ENCODE peak calls at places on chromosomes 4 and X, in nine cellular contexts. One of them, this sample, is unnamed. For H3K9me3 and H3K4me1, the result is how much of the 10 kb centered on the place peaks cover.

GRCh38 chr4:56786955-56787354 is 34.5 kb downstream of the SPINK2 start:
- DNase-seq in MM.1S: no peak
- DNase-seq in cardiac muscle cell: peak
- DNase-seq in lower lobe of right lung: peak
- DNase-seq in esophagus muscularis mucosa: no peak
- DNase-seq in vagina: no peak
- DNase-seq in stomach: peak
- DNase-seq in uterus: peak
- DNase-seq in adrenal gland: peak
- DNase-seq in this sample: no peak

GRCh38 chr4:44629280-44629866 is 22.1 kb downstream of the YIPF7 start:
- DNase-seq in esophagus muscularis mucosa: no peak
- DNase-seq in cardiac muscle cell: peak
- DNase-seq in stomach: no peak
- DNase-seq in lower lobe of right lung: no peak
- DNase-seq in MM.1S: peak
- DNase-seq in adrenal gland: peak
- DNase-seq in vagina: no peak
- DNase-seq in uterus: no peak
- DNase-seq in this sample: no peak

GRCh38 chr4:32775049-32775448 is 2054.9 kb downstream of the PCDH7 start:
- DNase-seq in uterus: no peak
- DNase-seq in vagina: no peak
- DNase-seq in MM.1S: no peak
- DNase-seq in adrenal gland: no peak
- DNase-seq in stomach: no peak
- DNase-seq in cardiac muscle cell: peak
- DNase-seq in lower lobe of right lung: no peak
- DNase-seq in esophagus muscularis mucosa: no peak
- DNase-seq in this sample: no peak

GRCh38 chr4:136864580-136865185 is 667.6 kb downstream of the PCDH18 start:
- DNase-seq in esophagus muscularis mucosa: no peak
- DNase-seq in MM.1S: peak
- DNase-seq in cardiac muscle cell: peak
- DNase-seq in uterus: no peak
- DNase-seq in stomach: no peak
- DNase-seq in lower lobe of right lung: no peak
- DNase-seq in adrenal gland: peak
- DNase-seq in vagina: no peak
- DNase-seq in this sample: no peak

GRCh38 chrX:47384502-47384901 is 14.1 kb downstream of the ZNF157 start:
- DNase-seq in esophagus muscularis mucosa: no peak
- DNase-seq in cardiac muscle cell: peak
- DNase-seq in vagina: no peak
- DNase-seq in adrenal gland: peak
- DNase-seq in lower lobe of right lung: peak
- DNase-seq in MM.1S: peak
- DNase-seq in uterus: peak
- DNase-seq in stomach: peak
- DNase-seq in this sample: peak

GRCh38 chrX:31603411-31604120 is 531.7 kb upstream of the FTHL17 start:
- DNase-seq in vagina: no peak
- DNase-seq in lower lobe of right lung: no peak
- DNase-seq in cardiac muscle cell: peak
- DNase-seq in esophagus muscularis mucosa: no peak
- DNase-seq in adrenal gland: no peak
- DNase-seq in uterus: no peak
- DNase-seq in stomach: no peak
- DNase-seq in MM.1S: no peak
- DNase-seq in this sample: no peak

GRCh38 chr4:53490965-53491622 is 100.2 kb downstream of the LNX1 start:
- DNase-seq in lower lobe of right lung: no peak
- DNase-seq in uterus: peak
- DNase-seq in MM.1S: peak
- DNase-seq in esophagus muscularis mucosa: no peak
- DNase-seq in stomach: peak
- DNase-seq in vagina: no peak
- DNase-seq in adrenal gland: peak
- DNase-seq in cardiac muscle cell: peak
- DNase-seq in this sample: peak

GRCh38 chr4:25813705-25814104 is 49.1 kb downstream of the SEL1L3 start:
- DNase-seq in stomach: no peak
- DNase-seq in cardiac muscle cell: peak
- DNase-seq in lower lobe of right lung: no peak
- DNase-seq in uterus: no peak
- DNase-seq in esophagus muscularis mucosa: no peak
- DNase-seq in vagina: no peak
- DNase-seq in MM.1S: no peak
- DNase-seq in adrenal gland: peak
- DNase-seq in this sample: no peak

GRCh38 chr4:11724731-11725130 is 296.0 kb upstream of the HS3ST1 start:
- DNase-seq in MM.1S: no peak
- DNase-seq in lower lobe of right lung: no peak
- DNase-seq in esophagus muscularis mucosa: no peak
- DNase-seq in vagina: no peak
- DNase-seq in uterus: no peak
- DNase-seq in stomach: no peak
- DNase-seq in cardiac muscle cell: peak
- DNase-seq in adrenal gland: no peak
- DNase-seq in this sample: no peak

GRCh38 chrX:51376672-51377071 is 44.0 kb downstream of the NUDT10 start:
- DNase-seq in vagina: no peak
- DNase-seq in adrenal gland: no peak
- DNase-seq in cardiac muscle cell: no peak
- DNase-seq in stomach: no peak
- DNase-seq in esophagus muscularis mucosa: no peak
- DNase-seq in uterus: no peak
- DNase-seq in MM.1S: no peak
- DNase-seq in lower lobe of right lung: no peak
- DNase-seq in this sample: no peak

GRCh38 chr4:38111717-38112116 is 151.5 kb downstream of the PTTG2 start:
- DNase-seq in esophagus muscularis mucosa: no peak
- DNase-seq in vagina: no peak
- DNase-seq in MM.1S: peak
- DNase-seq in adrenal gland: no peak
- DNase-seq in uterus: no peak
- DNase-seq in stomach: no peak
- DNase-seq in lower lobe of right lung: no peak
- DNase-seq in cardiac muscle cell: no peak
- DNase-seq in this sample: no peak

GRCh38 chrX:22534643-22535042 is 261.9 kb downstream of the CBLL2 start:
- DNase-seq in adrenal gland: no peak
- DNase-seq in cardiac muscle cell: peak
- DNase-seq in uterus: peak
- DNase-seq in stomach: no peak
- DNase-seq in esophagus muscularis mucosa: no peak
- DNase-seq in lower lobe of right lung: no peak
- DNase-seq in MM.1S: no peak
- DNase-seq in vagina: no peak
- DNase-seq in this sample: peak

GRCh38 chr4:165474784-165475705 is 96.2 kb downstream of the CPE start:
- DNase-seq in adrenal gland: no peak
- DNase-seq in stomach: no peak
- DNase-seq in esophagus muscularis mucosa: no peak
- DNase-seq in cardiac muscle cell: no peak
- DNase-seq in MM.1S: no peak
- DNase-seq in lower lobe of right lung: no peak
- DNase-seq in vagina: no peak
- DNase-seq in uterus: no peak
- DNase-seq in this sample: no peak

GRCh38 chr4:165470009-165470408 is 91.2 kb downstream of the CPE start:
- DNase-seq in MM.1S: no peak
- DNase-seq in uterus: no peak
- DNase-seq in cardiac muscle cell: no peak
- DNase-seq in vagina: no peak
- DNase-seq in esophagus muscularis mucosa: no peak
- DNase-seq in adrenal gland: no peak
- DNase-seq in stomach: no peak
- DNase-seq in lower lobe of right lung: no peak
- DNase-seq in this sample: no peak

GRCh38 chr4:165475706-165476070 is 96.9 kb downstream of the CPE start:
- DNase-seq in MM.1S: no peak
- DNase-seq in adrenal gland: no peak
- DNase-seq in stomach: no peak
- DNase-seq in vagina: no peak
- DNase-seq in uterus: no peak
- DNase-seq in cardiac muscle cell: no peak
- DNase-seq in esophagus muscularis mucosa: no peak
- DNase-seq in lower lobe of right lung: no peak
- DNase-seq in this sample: no peak

GRCh38 chr4:165476214-165477098 is 97.6 kb downstream of the CPE start:
- DNase-seq in MM.1S: no peak
- DNase-seq in esophagus muscularis mucosa: no peak
- DNase-seq in stomach: no peak
- DNase-seq in vagina: no peak
- DNase-seq in adrenal gland: no peak
- DNase-seq in lower lobe of right lung: no peak
- DNase-seq in uterus: no peak
- DNase-seq in cardiac muscle cell: peak
- DNase-seq in this sample: no peak

DNA sequence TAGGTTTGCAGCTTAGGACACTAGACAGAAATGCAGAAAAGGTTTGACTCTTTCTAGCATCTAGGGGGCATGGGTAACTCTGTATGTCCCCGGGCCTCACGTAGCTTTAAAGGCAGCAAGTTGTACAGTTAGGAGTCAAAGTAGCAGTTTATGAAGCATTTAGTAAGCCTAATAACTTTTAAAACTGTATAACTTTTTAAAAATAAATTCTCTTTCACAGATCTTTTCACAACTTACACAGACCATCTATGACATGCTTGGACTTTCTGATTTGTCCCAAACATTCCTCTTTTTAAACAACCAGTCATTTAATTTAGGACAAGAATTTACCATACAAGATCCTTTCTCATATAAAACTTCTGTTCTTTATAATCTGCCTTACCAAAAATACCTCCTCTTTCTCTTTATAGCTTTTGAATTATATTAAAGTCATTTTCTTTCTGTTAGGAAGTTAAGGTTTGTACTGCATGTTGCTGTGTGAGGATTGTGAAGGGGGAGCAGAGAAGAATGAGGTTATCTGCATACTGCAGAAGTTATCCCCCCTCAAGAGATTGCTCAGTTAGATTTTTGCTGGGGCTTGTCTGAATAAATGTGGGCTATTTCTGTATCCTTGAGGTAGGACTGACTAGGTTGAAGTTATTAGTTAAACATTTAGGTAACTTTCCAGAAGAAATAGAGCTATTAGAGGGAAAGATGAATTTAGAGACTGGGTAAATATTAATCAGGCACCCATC is 94.3 kb downstream of the CPE start:
- DNase-seq in adrenal gland: no peak
- DNase-seq in stomach: no peak
- DNase-seq in uterus: no peak
- DNase-seq in lower lobe of right lung: no peak
- DNase-seq in MM.1S: no peak
- DNase-seq in esophagus muscularis mucosa: no peak
- DNase-seq in cardiac muscle cell: no peak
- DNase-seq in vagina: no peak
- DNase-seq in this sample: no peak
- H3K9me3 ChIP-seq in adrenal gland: under half
- H3K9me3 ChIP-seq in stomach: under half
- H3K9me3 ChIP-seq in uterus: under half
- H3K9me3 ChIP-seq in lower lobe of right lung: under half
- H3K9me3 ChIP-seq in MM.1S: under half
- H3K9me3 ChIP-seq in esophagus muscularis mucosa: under half
- H3K9me3 ChIP-seq in cardiac muscle cell: under half
- H3K9me3 ChIP-seq in vagina: under half
- H3K9me3 ChIP-seq in this sample: under half

DNA sequence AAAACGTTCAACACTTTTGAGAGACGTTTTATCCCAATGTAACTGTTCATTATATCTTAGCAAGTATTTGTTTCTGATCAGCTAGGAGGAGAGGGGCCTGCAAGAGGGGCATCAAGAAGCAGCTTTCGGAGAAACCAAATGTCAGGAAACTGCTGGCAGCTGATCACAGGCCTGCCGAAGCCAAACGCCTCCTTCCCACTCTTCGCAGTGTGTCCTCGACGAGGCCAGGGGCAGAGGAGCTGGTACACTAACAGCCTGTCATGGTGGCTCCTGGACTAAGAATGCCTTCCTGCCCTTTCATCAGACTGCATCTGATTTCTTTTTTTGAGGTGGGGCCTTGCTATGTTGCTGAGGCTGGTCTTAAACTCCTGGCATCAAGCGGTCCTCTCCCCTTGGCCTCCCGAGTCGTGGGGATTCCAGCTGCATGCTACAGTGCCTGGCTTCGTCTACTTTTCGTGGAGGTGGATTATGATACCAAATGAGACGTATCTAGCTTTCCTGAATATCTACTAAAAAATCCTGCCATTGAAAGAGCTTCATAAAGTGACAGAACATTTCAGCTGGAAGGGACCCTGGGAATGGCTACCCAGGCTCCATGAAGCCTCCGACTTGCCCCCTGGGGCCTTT is 134.8 kb downstream of the AFAP1 start:
- DNase-seq in uterus: no peak
- DNase-seq in lower lobe of right lung: no peak
- DNase-seq in esophagus muscularis mucosa: no peak
- DNase-seq in stomach: no peak
- DNase-seq in adrenal gland: peak
- DNase-seq in vagina: no peak
- DNase-seq in cardiac muscle cell: no peak
- DNase-seq in MM.1S: no peak
- DNase-seq in this sample: peak
- H3K4me1 ChIP-seq in uterus: under half
- H3K4me1 ChIP-seq in lower lobe of right lung: half or more
- H3K4me1 ChIP-seq in esophagus muscularis mucosa: half or more
- H3K4me1 ChIP-seq in stomach: half or more
- H3K4me1 ChIP-seq in adrenal gland: under half
- H3K4me1 ChIP-seq in vagina: under half
- H3K4me1 ChIP-seq in cardiac muscle cell: under half
- H3K4me1 ChIP-seq in MM.1S: under half
- H3K4me1 ChIP-seq in this sample: half or more

GRCh38 chrX:37420179-37420578 is 71.0 kb downstream of the PRRG1 start:
- DNase-seq in stomach: no peak
- DNase-seq in lower lobe of right lung: no peak
- DNase-seq in cardiac muscle cell: no peak
- DNase-seq in uterus: no peak
- DNase-seq in adrenal gland: no peak
- DNase-seq in esophagus muscularis mucosa: no peak
- DNase-seq in vagina: no peak
- DNase-seq in MM.1S: no peak
- DNase-seq in this sample: no peak
- TF ChIP-seq CTCF in stomach: no peak
- TF ChIP-seq CTCF in lower lobe of right lung: no peak
- TF ChIP-seq CTCF in cardiac muscle cell: no peak
- TF ChIP-seq CTCF in uterus: no peak
- TF ChIP-seq CTCF in adrenal gland: no peak
- TF ChIP-seq CTCF in esophagus muscularis mucosa: no peak
- TF ChIP-seq CTCF in vagina: no peak
- TF ChIP-seq CTCF in MM.1S: no peak
- TF ChIP-seq CTCF in this sample: no peak

DNA sequence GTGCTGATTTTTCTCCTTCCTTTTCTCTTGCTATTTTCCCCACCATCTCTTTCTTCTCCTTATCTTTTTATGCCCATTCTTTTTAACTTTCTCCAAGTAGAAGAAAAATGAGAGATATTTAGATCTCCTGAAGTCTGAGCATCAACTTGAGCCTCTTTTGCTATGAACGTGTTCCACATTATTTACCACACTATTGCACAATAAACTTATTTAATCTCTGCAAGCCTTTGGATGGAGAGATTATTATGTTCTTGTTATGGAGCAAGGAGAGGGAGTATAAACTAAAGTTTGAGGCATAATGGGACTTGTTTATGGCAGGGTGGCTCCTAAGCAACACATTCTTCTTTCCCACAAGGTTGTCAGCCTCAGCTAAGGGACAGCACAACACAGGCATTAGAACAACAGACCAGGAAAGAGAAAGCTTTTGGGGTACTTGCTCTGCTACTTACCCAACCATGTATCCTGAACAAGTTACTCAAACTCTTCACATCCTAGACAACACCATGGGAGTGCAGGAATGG is 365.5 kb upstream of the BOD1L1 start:
- DNase-seq in cardiac muscle cell: peak
- DNase-seq in vagina: no peak
- DNase-seq in adrenal gland: no peak
- DNase-seq in uterus: no peak
- DNase-seq in MM.1S: no peak
- DNase-seq in stomach: no peak
- DNase-seq in esophagus muscularis mucosa: no peak
- DNase-seq in lower lobe of right lung: no peak
- DNase-seq in this sample: no peak
- H3K9me3 ChIP-seq in cardiac muscle cell: under half
- H3K9me3 ChIP-seq in vagina: under half
- H3K9me3 ChIP-seq in adrenal gland: under half
- H3K9me3 ChIP-seq in uterus: under half
- H3K9me3 ChIP-seq in MM.1S: under half
- H3K9me3 ChIP-seq in stomach: under half
- H3K9me3 ChIP-seq in esophagus muscularis mucosa: under half
- H3K9me3 ChIP-seq in lower lobe of right lung: under half
- H3K9me3 ChIP-seq in this sample: under half

This sample was measured in tibial artery.